ENCODE peak calls at places on chromosomes 6 and 20, in six cellular contexts. G, K, D, V, J and U are unnamed samples.

GRCh38 chr6:28474441-28475219 is 31.3 kb upstream of the ZSCAN23 start:
- DNase-seq in J (no peak), G (peak), V (no peak), K (peak), D (no peak), U (no peak)

GRCh38 chr20:16472045-16472872 is 101.0 kb downstream of the KIF16B start:
- DNase-seq in D (no peak), J (no peak), V (no peak), K (no peak), G (peak), U (no peak)

GRCh38 chr20:35912877-35913276 is 41.4 kb downstream of the SCAND1 start:
- DNase-seq in J (no peak), D (no peak), K (no peak), G (no peak), V (no peak), U (no peak)

GRCh38 chr6:74557236-74557635 is 648.6 kb downstream of the COL12A1 start:
- DNase-seq in G (no peak), K (no peak), V (no peak), J (no peak), D (no peak), U (no peak)

GRCh38 chr6:138996524-138996923 is 8.5 kb upstream of the REPS1 start:
- DNase-seq in D (no peak), J (no peak), G (no peak), V (no peak), K (no peak), U (no peak)

GRCh38 chr6:10690651-10691445 is 3.6 kb downstream of the C6orf52 start:
- DNase-seq in K (peak), D (no peak), J (no peak), G (no peak), V (no peak), U (no peak)

GRCh38 chr6:134420638-134421181 is 102.8 kb upstream of the SGK1 start:
- DNase-seq in V (no peak), K (no peak), J (no peak), G (peak), D (no peak), U (no peak)

GRCh38 chr20:36267605-36268500 is 31.6 kb downstream of the AAR2 start:
- DNase-seq in K (no peak), V (no peak), D (no peak), J (no peak), G (no peak), U (no peak)

GRCh38 chr6:148885154-148885870 is 138.5 kb downstream of the UST start:
- DNase-seq in D (no peak), K (no peak), J (no peak), G (no peak), V (no peak), U (no peak)

DNA sequence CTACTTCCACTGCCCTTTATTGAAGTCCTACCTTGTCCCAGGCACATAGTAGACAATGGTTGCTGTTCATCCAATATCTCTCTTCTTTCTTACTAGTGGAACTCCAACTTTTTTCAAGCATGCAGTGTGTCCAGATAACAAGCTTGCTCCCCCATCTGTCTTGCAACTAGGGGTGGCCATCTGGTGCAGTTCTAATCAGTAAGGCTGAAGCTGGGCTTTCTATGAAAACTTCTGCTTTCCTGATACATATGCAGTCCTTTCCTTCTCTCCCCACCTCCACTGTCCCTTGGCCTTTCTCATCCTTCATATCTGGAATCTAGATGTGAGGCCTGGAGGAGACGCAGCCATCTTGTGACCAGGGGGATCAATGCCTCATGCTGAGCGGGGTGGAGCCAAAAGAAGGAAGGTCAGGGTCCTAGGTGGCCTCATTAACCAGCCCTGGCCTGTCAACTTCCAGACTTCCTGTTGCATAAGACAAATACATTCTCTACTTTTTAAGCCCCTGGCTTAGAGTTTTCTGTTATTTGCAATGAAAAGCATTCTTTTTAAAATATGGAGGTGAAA is 59.6 kb upstream of the ZFP64 start:
- DNase-seq in V (no peak), J (no peak), K (no peak), G (no peak), D (no peak), U (no peak)
- H3K27ac ChIP-seq in V (no peak), J (no peak), K (no peak), G (no peak), D (no peak), U (no peak)

GRCh38 chr6:120056085-120056484 is 706.5 kb upstream of the MAN1A1 start:
- DNase-seq in G (peak), J (no peak), V (no peak), D (no peak), K (peak), U (no peak)
- H3K27ac ChIP-seq in G (no peak), J (no peak), V (no peak), D (no peak), K (no peak), U (no peak)

DNA sequence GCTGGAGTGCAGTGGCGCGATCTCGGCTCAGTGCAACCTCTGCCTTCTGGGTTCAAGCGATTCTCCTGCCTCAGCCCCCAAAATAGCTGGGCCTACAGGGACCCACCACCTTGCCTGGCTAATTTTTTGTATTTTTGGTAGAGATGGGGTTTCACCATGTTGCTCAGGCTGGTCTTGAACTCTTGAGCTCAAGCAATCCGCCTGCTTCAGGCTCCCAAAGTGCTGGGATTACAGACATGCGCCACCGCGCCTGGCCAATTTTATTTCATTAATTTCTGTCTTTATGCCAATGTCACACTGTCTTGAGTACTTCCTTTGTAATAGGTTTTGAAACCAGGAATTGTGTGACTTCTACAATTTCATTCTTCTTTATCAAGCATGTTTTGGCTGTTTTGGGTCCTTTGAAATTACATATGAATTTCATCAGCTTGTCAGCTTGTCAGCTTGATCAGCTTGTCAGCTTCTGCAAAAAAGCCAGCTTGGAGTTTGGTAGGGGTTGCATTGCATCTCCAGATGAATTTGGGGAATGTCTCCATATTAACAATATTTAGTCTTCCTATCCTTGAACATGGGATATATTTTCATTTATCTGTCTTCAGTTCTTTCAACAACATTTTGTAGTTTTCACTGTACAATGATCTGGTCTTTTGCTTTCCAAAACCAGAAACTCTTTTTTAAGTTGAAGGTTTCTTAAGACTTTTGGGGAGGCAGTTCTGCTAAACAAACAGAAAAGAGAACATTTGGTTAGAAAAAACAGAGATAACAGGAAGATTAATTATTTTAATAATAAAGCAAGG is 20.8 kb downstream of the ZFAND3 start:
- DNase-seq in D (no peak), V (no peak), J (no peak), G (peak), K (no peak), U (no peak)
- H3K27ac ChIP-seq in D (no peak), V (no peak), J (no peak), G (no peak), K (no peak), U (no peak)

GRCh38 chr6:6025736-6026135 is 19.0 kb upstream of the NRN1 start:
- DNase-seq in V (no peak), G (no peak), J (no peak), D (no peak), K (no peak), U (no peak)

GRCh38 chr6:6024220-6024619 is 17.5 kb upstream of the NRN1 start:
- DNase-seq in K (no peak), G (no peak), D (no peak), J (no peak), V (no peak), U (no peak)

DNA sequence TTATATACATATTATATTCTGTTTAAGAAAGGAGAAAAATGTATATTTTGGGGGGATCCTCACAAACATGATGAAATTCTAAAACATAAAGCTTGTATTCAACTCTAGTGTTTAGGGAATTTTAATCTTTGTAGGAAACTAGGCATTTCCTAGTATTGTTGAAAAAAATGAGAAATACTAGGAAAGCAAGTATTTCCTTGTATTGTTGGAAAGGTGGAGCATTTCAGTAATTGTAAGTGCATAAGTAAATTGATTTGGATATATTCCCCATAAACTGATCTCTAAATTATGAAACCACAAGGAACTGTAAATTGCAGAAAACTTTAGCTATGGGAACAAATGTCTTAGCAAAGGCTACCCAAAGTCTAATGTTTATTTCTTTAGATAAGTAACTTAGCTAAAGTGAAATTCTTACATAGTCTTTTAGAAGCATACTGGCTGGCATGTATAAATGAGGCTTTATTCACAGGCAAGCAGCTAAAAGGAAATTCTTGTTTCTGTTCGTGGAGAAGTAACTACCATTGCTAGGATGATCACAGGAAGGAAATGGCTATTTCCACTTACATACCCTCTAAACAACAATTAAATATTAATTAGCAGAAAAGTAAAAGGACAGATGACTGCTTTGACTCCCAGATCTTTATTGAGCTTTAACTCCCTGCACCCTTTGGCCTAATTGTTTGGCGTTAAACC is 19.9 kb upstream of the NRN1 start:
- DNase-seq in V (no peak), G (no peak), K (no peak), D (no peak), J (no peak), U (no peak)
- H3K27ac ChIP-seq in V (no peak), G (no peak), K (no peak), D (no peak), J (no peak), U (no peak)